ENCODE peak calls at places on chromosomes 6 and 20, in six cellular contexts. X is WTC11, K is GM12878, Q is H1, N is K562, L is HepG2. C is an unnamed sample.

GRCh38 chr6:153790048-153790447 is 249.0 kb upstream of the OPRM1 start:
- DNase-seq in X (peak; percentile 12), K (no peak), Q (no peak), N (no peak), L (peak; percentile 49), C (peak; percentile 34)

GRCh38 chr6:135830452-135830851 is 21.0 kb upstream of the PDE7B start:
- DNase-seq in X (no peak), K (no peak), Q (no peak), N (no peak), L (no peak), C (no peak)

GRCh38 chr6:17998442-17998841 is 11.0 kb upstream of the KIF13A start:
- DNase-seq in X (no peak), K (no peak), Q (no peak), N (no peak), L (peak; percentile 34), C (no peak)

GRCh38 chr6:113690255-113690956 is 166.7 kb upstream of the MARCKS start:
- DNase-seq in X (no peak), K (peak; percentile 34), Q (no peak), N (no peak), L (peak; percentile 58), C (no peak)

GRCh38 chr20:35947489-35947888 is 6.8 kb downstream of the SCAND1 start:
- DNase-seq in X (peak; percentile 67), K (no peak), Q (peak; percentile 58), N (no peak), L (peak; percentile 69), C (peak; percentile 86)

GRCh38 chr6:22880686-22881433 is 311.5 kb downstream of the HDGFL1 start:
- DNase-seq in X (no peak), K (no peak), Q (no peak), N (no peak), L (peak; percentile 10), C (no peak)

GRCh38 chr6:39887692-39888450 is 46.4 kb downstream of the MOCS1 start:
- DNase-seq in X (no peak), K (no peak), Q (no peak), N (no peak), L (peak; percentile 85), C (no peak)

GRCh38 chr20:7882076-7882475 is 58.2 kb downstream of the HAO1 start:
- DNase-seq in X (no peak), K (no peak), Q (no peak), N (no peak), L (no peak), C (no peak)

GRCh38 chr6:48136856-48137255 is 25.9 kb upstream of the PTCHD4 start:
- DNase-seq in X (no peak), K (no peak), Q (no peak), N (no peak), L (no peak), C (peak; percentile 32)

GRCh38 chr6:79079425-79080130 is 1.5 kb upstream of the PHIP start:
- DNase-seq in X (no peak), K (no peak), Q (no peak), N (no peak), L (no peak), C (peak; percentile 49)

GRCh38 chr20:4987130-4987529 is 14.2 kb downstream of the SLC23A2 start:
- DNase-seq in X (no peak), K (no peak), Q (no peak), N (no peak), L (no peak), C (no peak)

GRCh38 chr20:32877507-32877906 is 18.8 kb downstream of the EFCAB8 start:
- DNase-seq in X (no peak), K (no peak), Q (no peak), N (no peak), L (no peak), C (peak; percentile 60)

GRCh38 chr20:14889503-14890125 is 552.2 kb upstream of the FLRT3 start:
- DNase-seq in X (no peak), K (no peak), Q (no peak), N (no peak), L (no peak), C (no peak)

GRCh38 chr6:14910692-14911547 is 334.9 kb upstream of the JARID2 start:
- DNase-seq in X (no peak), K (peak; percentile 78), Q (no peak), N (no peak), L (no peak), C (no peak)

GRCh38 chr20:50027611-50028105 is 44.9 kb downstream of the SNAI1 start:
- DNase-seq in X (no peak), K (no peak), Q (no peak), N (peak; percentile 49), L (no peak), C (no peak)

GRCh38 chr20:22575087-22575721 is 9.2 kb downstream of the FOXA2 start:
- DNase-seq in X (no peak), K (no peak), Q (peak; percentile 50), N (no peak), L (peak; percentile 23), C (no peak)

GRCh38 chr6:155014715-155015300 is 19.7 kb downstream of the TIAM2 start:
- DNase-seq in X (no peak), K (no peak), Q (no peak), N (no peak), L (no peak), C (peak; percentile 48)

GRCh38 chr20:36951977-36952738 is 650 bp upstream of the SAMHD1 start:
- DNase-seq in X (no peak), K (no peak), Q (no peak), N (no peak), L (no peak), C (no peak)

GRCh38 chr6:25700841-25701240 is 48.8 kb downstream of the SCGN start:
- DNase-seq in X (no peak), K (no peak), Q (no peak), N (no peak), L (no peak), C (no peak)

GRCh38 chr6:30450908-30451818 is 38.1 kb upstream of the HLA-E start:
- DNase-seq in X (peak; percentile 59), K (peak; percentile 36), Q (no peak), N (no peak), L (peak; percentile 39), C (peak; percentile 79)

GRCh38 chr20:63255911-63256704 is 1.8 kb upstream of the NKAIN4 start:
- DNase-seq in X (no peak), K (no peak), Q (no peak), N (no peak), L (no peak), C (no peak)

GRCh38 chr20:57819291-57819690 is 109.5 kb upstream of the PMEPA1 start:
- DNase-seq in X (no peak), K (no peak), Q (no peak), N (no peak), L (no peak), C (no peak)

GRCh38 chr20:32019156-32019510 is 8.9 kb downstream of the CCM2L start:
- DNase-seq in X (peak; percentile 81), K (no peak), Q (peak; percentile 79), N (peak; percentile 68), L (no peak), C (peak; percentile 93)

GRCh38 chr20:3707508-3707899 is 4.9 kb downstream of the SIGLEC1 start:
- DNase-seq in X (no peak), K (no peak), Q (no peak), N (no peak), L (no peak), C (no peak)

GRCh38 chr20:56626367-56627121 is 2.6 kb upstream of the TFAP2C start:
- DNase-seq in X (peak; percentile 79), K (no peak), Q (peak; percentile 83), N (peak; percentile 60), L (no peak), C (peak; percentile 92)

GRCh38 chr20:16437387-16437990 is 135.8 kb downstream of the KIF16B start:
- DNase-seq in X (no peak), K (no peak), Q (no peak), N (no peak), L (no peak), C (no peak)

GRCh38 chr6:89339565-89339964 is 13.0 kb downstream of the UBE2J1 start:
- DNase-seq in X (no peak), K (no peak), Q (no peak), N (no peak), L (no peak), C (no peak)

GRCh38 chr6:90184334-90185298 is 112.0 kb downstream of the BACH2 start:
- DNase-seq in X (no peak), K (no peak), Q (no peak), N (peak; percentile 27), L (no peak), C (no peak)

GRCh38 chr6:16305246-16305725 is 66.9 kb downstream of the GMPR start:
- DNase-seq in X (no peak), K (peak; percentile 83), Q (no peak), N (no peak), L (peak; percentile 88), C (no peak)

GRCh38 chr6:142935553-142936517 is 9.1 kb downstream of the HIVEP2 start:
- DNase-seq in X (no peak), K (no peak), Q (no peak), N (no peak), L (no peak), C (no peak)

GRCh38 chr6:114364295-114364694 is 21.5 kb upstream of the HS3ST5 start:
- DNase-seq in X (peak; percentile 21), K (no peak), Q (no peak), N (no peak), L (peak; percentile 34), C (peak; percentile 62)

GRCh38 chr6:10595731-10596664 is 74.8 kb downstream of the GCNT2 start:
- DNase-seq in X (no peak), K (no peak), Q (no peak), N (no peak), L (no peak), C (peak; percentile 85)

GRCh38 chr20:63258826-63259225 is 4.6 kb upstream of the NKAIN4 start:
- DNase-seq in X (no peak), K (no peak), Q (no peak), N (no peak), L (no peak), C (no peak)

GRCh38 chr6:124964084-124964763 is 2.0 kb downstream of the RNF217 start:
- DNase-seq in X (no peak), K (no peak), Q (no peak), N (no peak), L (peak; percentile 80), C (no peak)

GRCh38 chr6:100998111-100998510 is 117.0 kb upstream of the ASCC3 start:
- DNase-seq in X (no peak), K (no peak), Q (no peak), N (no peak), L (no peak), C (no peak)

GRCh38 chr6:5099537-5099936 is 14.4 kb downstream of the PPP1R3G start:
- DNase-seq in X (no peak), K (no peak), Q (no peak), N (no peak), L (no peak), C (no peak)
- TF ChIP-seq CREB1 in X (no peak), K (no peak), Q (no peak), N (no peak), L (no peak), C (no peak)

GRCh38 chr6:149750136-149750609 is 632 bp downstream of the PCMT1 start:
- DNase-seq in X (peak; percentile 77), K (no peak), Q (peak; percentile 78), N (peak; percentile 78), L (peak; percentile 80), C (peak; percentile 87)
- TF ChIP-seq CREB1 in X (no peak), K (no peak), Q (peak; percentile 45), N (no peak), L (no peak), C (no peak)

GRCh38 chr6:32794510-32794909 is 22.3 kb downstream of the HLA-DOB start:
- DNase-seq in X (no peak), K (no peak), Q (no peak), N (no peak), L (no peak), C (no peak)
- TF ChIP-seq CREB1 in X (no peak), K (no peak), Q (no peak), N (no peak), L (no peak), C (no peak)

GRCh38 chr6:110101885-110102284 is 77.6 kb downstream of the WASF1 start:
- DNase-seq in X (peak; percentile 14), K (no peak), Q (no peak), N (peak; percentile 12), L (no peak), C (peak; percentile 17)
- TF ChIP-seq CREB1 in X (no peak), K (no peak), Q (no peak), N (no peak), L (no peak), C (no peak)

C was measured in GM23338.